ENCODE peak calls at places on chromosome 11, in four cellular contexts. One of them, this sample, is unnamed.

GRCh38 chr11:43830928-43831440 is 49.6 kb upstream of the ALKBH3 start:
- DNase-seq in GM12878: no peak
- DNase-seq in K562: peak
- DNase-seq in HepG2: peak
- DNase-seq in this sample: no peak

GRCh38 chr11:104275992-104276391 is 112.0 kb upstream of the PDGFD start:
- DNase-seq in GM12878: no peak
- DNase-seq in K562: no peak
- DNase-seq in HepG2: no peak
- DNase-seq in this sample: no peak

GRCh38 chr11:9017773-9018172 is 14.0 kb upstream of the NRIP3 start:
- DNase-seq in GM12878: no peak
- DNase-seq in K562: no peak
- DNase-seq in HepG2: no peak
- DNase-seq in this sample: no peak

GRCh38 chr11:111764621-111765020 is 1.6 kb downstream of the PPP2R1B start:
- DNase-seq in GM12878: no peak
- DNase-seq in K562: no peak
- DNase-seq in HepG2: no peak
- DNase-seq in this sample: no peak

GRCh38 chr11:117715801-117716200 is 81.2 kb downstream of the DSCAML1 start:
- DNase-seq in GM12878: no peak
- DNase-seq in K562: no peak
- DNase-seq in HepG2: no peak
- DNase-seq in this sample: no peak

GRCh38 chr11:78825531-78825930 is 250.9 kb upstream of the NARS2 start:
- DNase-seq in GM12878: no peak
- DNase-seq in K562: no peak
- DNase-seq in HepG2: no peak
- DNase-seq in this sample: no peak

GRCh38 chr11:9803685-9804413 is 140.0 kb downstream of the SWAP70 start:
- DNase-seq in GM12878: no peak
- DNase-seq in K562: no peak
- DNase-seq in HepG2: no peak
- DNase-seq in this sample: no peak

GRCh38 chr11:117390743-117391142 is 63.1 kb downstream of the CEP164 start:
- DNase-seq in GM12878: no peak
- DNase-seq in K562: no peak
- DNase-seq in HepG2: no peak
- DNase-seq in this sample: no peak

GRCh38 chr11:115127790-115128189 is 376.4 kb downstream of the CADM1 start:
- DNase-seq in GM12878: no peak
- DNase-seq in K562: no peak
- DNase-seq in HepG2: no peak
- DNase-seq in this sample: no peak

GRCh38 chr11:61966673-61967176 is 709 bp downstream of the FTH1 start:
- DNase-seq in GM12878: no peak
- DNase-seq in K562: peak
- DNase-seq in HepG2: no peak
- DNase-seq in this sample: peak

GRCh38 chr11:44309483-44310197 is at the start of gene ALX4:
- DNase-seq in GM12878: no peak
- DNase-seq in K562: peak
- DNase-seq in HepG2: no peak
- DNase-seq in this sample: peak

GRCh38 chr11:113874096-113874919 is 1.1 kb downstream of the USP28 start:
- DNase-seq in GM12878: no peak
- DNase-seq in K562: peak
- DNase-seq in HepG2: no peak
- DNase-seq in this sample: no peak

GRCh38 chr11:113365895-113366294 is 21.7 kb upstream of the ANKK1 start:
- DNase-seq in GM12878: no peak
- DNase-seq in K562: no peak
- DNase-seq in HepG2: no peak
- DNase-seq in this sample: no peak

GRCh38 chr11:4589024-4589423 is 4.8 kb upstream of the OR52I1 start:
- DNase-seq in GM12878: no peak
- DNase-seq in K562: no peak
- DNase-seq in HepG2: no peak
- DNase-seq in this sample: no peak

GRCh38 chr11:119493712-119494111 is 70.7 kb upstream of the THY1 start:
- DNase-seq in GM12878: no peak
- DNase-seq in K562: peak
- DNase-seq in HepG2: no peak
- DNase-seq in this sample: no peak

GRCh38 chr11:45556851-45557707 is 108.3 kb downstream of the CHST1 start:
- DNase-seq in GM12878: no peak
- DNase-seq in K562: peak
- DNase-seq in HepG2: no peak
- DNase-seq in this sample: no peak

GRCh38 chr11:38990139-38990538 is 2392.1 kb upstream of the RAG2 start:
- DNase-seq in GM12878: no peak
- DNase-seq in K562: no peak
- DNase-seq in HepG2: no peak
- DNase-seq in this sample: no peak

GRCh38 chr11:46696212-46696558 is 4.2 kb downstream of the ARHGAP1 start:
- DNase-seq in GM12878: no peak
- DNase-seq in K562: no peak
- DNase-seq in HepG2: no peak
- DNase-seq in this sample: no peak

GRCh38 chr11:24132471-24132870 is 364.4 kb upstream of the LUZP2 start:
- DNase-seq in GM12878: no peak
- DNase-seq in K562: no peak
- DNase-seq in HepG2: no peak
- DNase-seq in this sample: no peak

GRCh38 chr11:19935507-19935906 is 222.9 kb downstream of the NAV2 start:
- DNase-seq in GM12878: no peak
- DNase-seq in K562: no peak
- DNase-seq in HepG2: no peak
- DNase-seq in this sample: no peak

GRCh38 chr11:32526715-32527114 is 56.9 kb upstream of the EIF3M start:
- DNase-seq in GM12878: no peak
- DNase-seq in K562: no peak
- DNase-seq in HepG2: no peak
- DNase-seq in this sample: no peak
- TF ChIP-seq NFIC in GM12878: no peak
- TF ChIP-seq NFIC in K562: no peak
- TF ChIP-seq NFIC in HepG2: no peak
- TF ChIP-seq NFIC in this sample: no peak

DNA sequence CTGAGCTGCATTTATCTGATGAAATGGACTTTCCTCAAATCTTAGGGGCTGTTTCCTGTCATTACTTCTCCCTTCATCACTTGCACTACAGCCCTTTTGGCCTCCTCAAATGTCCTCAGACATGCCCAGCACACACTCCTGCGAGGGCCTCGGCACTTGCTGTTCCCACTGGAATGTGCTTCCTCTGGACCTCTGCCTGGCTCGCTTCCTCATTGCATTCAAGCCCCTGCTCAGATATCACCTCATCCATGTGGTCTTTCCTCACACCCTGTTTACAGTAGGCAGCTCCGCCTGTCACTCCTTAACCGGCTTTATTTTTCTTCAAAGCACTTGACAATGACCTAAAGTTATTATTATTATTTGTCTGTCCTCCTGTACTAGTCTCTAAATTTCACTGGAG is 9.0 kb downstream of the NAT10 start:
- DNase-seq in GM12878: no peak
- DNase-seq in K562: no peak
- DNase-seq in HepG2: no peak
- DNase-seq in this sample: no peak
- TF ChIP-seq NFIC in GM12878: no peak
- TF ChIP-seq NFIC in K562: no peak
- TF ChIP-seq NFIC in HepG2: no peak
- TF ChIP-seq NFIC in this sample: no peak

GRCh38 chr11:130213143-130213978 is 53.8 kb downstream of the ST14 start:
- DNase-seq in GM12878: no peak
- DNase-seq in K562: peak
- DNase-seq in HepG2: peak
- DNase-seq in this sample: peak

GRCh38 chr11:130212431-130212961 is 52.9 kb downstream of the ST14 start:
- DNase-seq in GM12878: no peak
- DNase-seq in K562: no peak
- DNase-seq in HepG2: no peak
- DNase-seq in this sample: peak

GRCh38 chr11:130209944-130210854 is 50.6 kb downstream of the ST14 start:
- DNase-seq in GM12878: no peak
- DNase-seq in K562: peak
- DNase-seq in HepG2: no peak
- DNase-seq in this sample: no peak

GRCh38 chr11:130211144-130211543 is 51.6 kb downstream of the ST14 start:
- DNase-seq in GM12878: no peak
- DNase-seq in K562: no peak
- DNase-seq in HepG2: no peak
- DNase-seq in this sample: no peak

GRCh38 chr11:130211781-130212401 is 52.3 kb downstream of the ST14 start:
- DNase-seq in GM12878: no peak
- DNase-seq in K562: no peak
- DNase-seq in HepG2: no peak
- DNase-seq in this sample: no peak
- TF ChIP-seq NFIC in GM12878: no peak
- TF ChIP-seq NFIC in K562: no peak
- TF ChIP-seq NFIC in HepG2: no peak
- TF ChIP-seq NFIC in this sample: no peak

GRCh38 chr11:64687204-64687603 is 35.8 kb downstream of the NRXN2 start:
- DNase-seq in GM12878: no peak
- DNase-seq in K562: no peak
- DNase-seq in HepG2: no peak
- DNase-seq in this sample: no peak

GRCh38 chr11:64685536-64685935 is 37.5 kb downstream of the NRXN2 start:
- DNase-seq in GM12878: no peak
- DNase-seq in K562: no peak
- DNase-seq in HepG2: no peak
- DNase-seq in this sample: no peak

GRCh38 chr11:64681171-64681570 is 41.8 kb downstream of the NRXN2 start:
- DNase-seq in GM12878: no peak
- DNase-seq in K562: no peak
- DNase-seq in HepG2: no peak
- DNase-seq in this sample: no peak

GRCh38 chr11:64686466-64687175 is 36.4 kb downstream of the NRXN2 start:
- DNase-seq in GM12878: no peak
- DNase-seq in K562: no peak
- DNase-seq in HepG2: no peak
- DNase-seq in this sample: no peak

GRCh38 chr11:64684357-64684756 is 38.6 kb downstream of the NRXN2 start:
- DNase-seq in GM12878: no peak
- DNase-seq in K562: no peak
- DNase-seq in HepG2: no peak
- DNase-seq in this sample: no peak
- TF ChIP-seq NFIC in GM12878: no peak
- TF ChIP-seq NFIC in K562: no peak
- TF ChIP-seq NFIC in HepG2: no peak
- TF ChIP-seq NFIC in this sample: no peak

GRCh38 chr11:71488968-71489265 is 35.9 kb downstream of the NADSYN1 start:
- DNase-seq in GM12878: no peak
- DNase-seq in K562: no peak
- DNase-seq in HepG2: no peak
- DNase-seq in this sample: no peak

GRCh38 chr11:71486320-71486719 is 33.3 kb downstream of the NADSYN1 start:
- DNase-seq in GM12878: no peak
- DNase-seq in K562: no peak
- DNase-seq in HepG2: no peak
- DNase-seq in this sample: no peak

GRCh38 chr11:71489311-71490043 is 36.5 kb downstream of the NADSYN1 start:
- DNase-seq in GM12878: peak
- DNase-seq in K562: no peak
- DNase-seq in HepG2: no peak
- DNase-seq in this sample: no peak

GRCh38 chr11:71490044-71490730 is 36.9 kb upstream of the KRTAP5-7 start:
- DNase-seq in GM12878: no peak
- DNase-seq in K562: no peak
- DNase-seq in HepG2: no peak
- DNase-seq in this sample: no peak

DNA sequence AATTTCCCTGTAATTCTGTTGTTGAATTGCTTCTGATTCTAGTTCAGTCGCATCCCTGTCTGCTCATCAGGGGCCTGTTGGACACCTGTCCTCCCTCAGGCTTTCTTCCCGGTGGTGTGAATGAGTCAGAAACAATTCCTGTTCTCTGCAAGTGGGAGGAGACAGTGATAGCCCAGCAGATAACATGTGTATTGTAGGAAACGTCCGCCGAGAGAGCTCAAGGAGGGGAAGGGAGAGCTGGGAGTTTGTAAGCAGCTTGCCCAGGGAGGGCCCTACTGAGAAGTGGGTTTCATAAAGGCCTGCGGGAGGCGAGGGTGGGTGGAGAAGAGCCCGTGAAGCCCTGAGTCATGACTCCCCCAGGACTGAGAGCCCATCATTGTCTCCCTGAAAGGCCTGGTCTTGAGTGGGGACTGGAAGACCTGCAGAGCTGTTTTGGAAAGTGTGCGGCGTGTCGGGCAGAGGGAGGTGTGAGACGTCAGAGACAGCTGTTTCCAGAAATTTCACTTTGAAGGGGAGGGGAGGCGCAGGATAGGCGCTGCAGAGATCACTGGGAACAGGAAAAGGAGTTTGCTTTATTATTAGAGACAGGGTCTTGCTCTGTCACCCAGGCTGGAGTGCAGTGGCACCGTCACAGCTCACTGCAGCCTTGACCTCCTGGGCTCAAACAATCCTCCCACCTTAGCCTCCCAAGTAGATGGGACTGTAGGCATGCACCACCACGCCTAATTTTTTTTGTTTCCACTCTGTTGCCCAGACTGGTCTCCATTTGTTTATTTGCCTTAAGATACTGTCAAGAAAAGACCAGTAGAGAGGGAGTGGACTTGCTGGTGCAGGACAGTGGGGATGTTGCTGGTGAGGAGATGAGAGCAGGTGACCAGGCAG is 35.3 kb downstream of the NADSYN1 start:
- DNase-seq in GM12878: no peak
- DNase-seq in K562: peak
- DNase-seq in HepG2: no peak
- DNase-seq in this sample: peak
- TF ChIP-seq NFIC in GM12878: no peak
- TF ChIP-seq NFIC in K562: no peak
- TF ChIP-seq NFIC in HepG2: no peak
- TF ChIP-seq NFIC in this sample: no peak

DNA sequence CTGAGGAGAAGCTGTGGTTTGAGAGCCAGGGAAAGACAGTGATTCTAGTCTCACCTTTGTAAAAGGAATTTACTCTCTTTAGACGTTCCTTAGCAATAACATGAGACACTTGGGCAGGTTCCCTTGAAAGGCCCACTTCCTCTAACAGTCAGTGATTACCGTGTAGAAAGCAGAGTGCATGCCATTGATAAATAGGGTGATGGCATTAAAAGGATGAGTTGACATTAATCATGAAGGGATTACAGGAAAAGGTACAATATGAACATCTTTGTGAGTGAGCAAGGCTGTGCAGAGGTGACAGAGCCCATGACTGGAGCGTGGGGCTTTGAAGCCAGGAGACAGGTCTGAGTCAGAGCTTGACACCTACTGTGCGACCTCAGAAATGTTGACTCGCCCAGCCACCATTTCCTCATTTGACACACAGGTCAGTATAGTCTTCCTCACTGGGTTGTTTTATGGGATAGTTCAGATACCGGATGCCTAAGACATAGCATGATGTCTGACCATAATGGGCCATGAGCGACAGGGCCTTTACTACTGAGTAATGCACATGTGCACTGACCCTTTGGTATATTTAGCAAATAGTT is 341.7 kb upstream of the MTNR1B start:
- DNase-seq in GM12878: no peak
- DNase-seq in K562: no peak
- DNase-seq in HepG2: no peak
- DNase-seq in this sample: no peak
- TF ChIP-seq NFIC in GM12878: no peak
- TF ChIP-seq NFIC in K562: no peak
- TF ChIP-seq NFIC in HepG2: no peak
- TF ChIP-seq NFIC in this sample: peak